ENCODE peak calls at places on chromosomes 2 and 18, in nine cellular contexts. N, Z, X, K, I, T, B, R and O are unnamed samples.

GRCh38 chr2:168345601-168346000 is 98.2 kb upstream of the STK39 start:
- DNase-seq in Z (no peak), K (no peak), N (no peak), R (no peak), I (no peak), X (no peak), B (no peak), T (no peak), O (no peak)

GRCh38 chr2:43225788-43226557 is 433 bp downstream of the ZFP36L2 start:
- DNase-seq in Z (peak; percentile 42), X (peak; percentile 64), T (peak; percentile 75), I (peak; percentile 67), K (peak; percentile 91), B (peak; percentile 68), R (peak; percentile 88), N (peak; percentile 82), O (peak; percentile 75)

GRCh38 chr2:7010376-7010775 is 93.2 kb downstream of the RNF144A start:
- DNase-seq in K (no peak), I (no peak), Z (peak; percentile 98), B (no peak), T (no peak), X (peak; percentile 93), R (no peak), N (peak; percentile 95), O (no peak)

GRCh38 chr2:126822921-126823320 is 75.8 kb upstream of the TEX51 start:
- DNase-seq in T (no peak), Z (no peak), I (no peak), X (no peak), R (no peak), B (no peak), N (no peak), K (no peak), O (no peak)

GRCh38 chr2:97713296-97714083 is at the start of gene ZAP70:
- DNase-seq in B (no peak), R (peak; percentile 57), K (peak; percentile 43), Z (no peak), X (no peak), T (no peak), N (no peak), I (peak; percentile 47), O (no peak)

GRCh38 chr2:217729426-217730058 is 273.3 kb downstream of the TNS1 start:
- DNase-seq in T (no peak), Z (peak; percentile 65), X (peak; percentile 81), I (no peak), B (no peak), N (peak; percentile 80), K (no peak), R (no peak), O (no peak)

GRCh38 chr2:179049546-179050311 is at the start of gene CCDC141:
- DNase-seq in T (peak; percentile 93), N (peak; percentile 22), K (no peak), B (no peak), R (no peak), Z (no peak), I (no peak), X (no peak), O (no peak)

GRCh38 chr2:207625014-207625755 is at the start of gene METTL21A:
- DNase-seq in K (peak; percentile 96), R (peak; percentile 93), N (peak; percentile 75), X (peak; percentile 84), Z (peak; percentile 70), I (peak; percentile 65), T (peak; percentile 90), B (peak; percentile 69), O (peak; percentile 94)

GRCh38 chr2:157182204-157182709 is 75.2 kb upstream of the GALNT5 start:
- DNase-seq in B (no peak), R (no peak), Z (peak; percentile 38), I (no peak), T (no peak), N (no peak), X (no peak), K (no peak), O (no peak)

GRCh38 chr2:85886585-85886984 is 2.2 kb downstream of the ST3GAL5 start:
- DNase-seq in I (no peak), T (no peak), N (peak; percentile 94), Z (peak; percentile 98), K (no peak), R (peak; percentile 83), B (no peak), X (peak; percentile 99), O (no peak)

GRCh38 chr2:240864475-240864874 is 4.1 kb upstream of the AGXT start:
- DNase-seq in T (no peak), R (no peak), N (no peak), B (no peak), K (peak; percentile 70), X (no peak), I (no peak), Z (no peak), O (no peak)

DNA sequence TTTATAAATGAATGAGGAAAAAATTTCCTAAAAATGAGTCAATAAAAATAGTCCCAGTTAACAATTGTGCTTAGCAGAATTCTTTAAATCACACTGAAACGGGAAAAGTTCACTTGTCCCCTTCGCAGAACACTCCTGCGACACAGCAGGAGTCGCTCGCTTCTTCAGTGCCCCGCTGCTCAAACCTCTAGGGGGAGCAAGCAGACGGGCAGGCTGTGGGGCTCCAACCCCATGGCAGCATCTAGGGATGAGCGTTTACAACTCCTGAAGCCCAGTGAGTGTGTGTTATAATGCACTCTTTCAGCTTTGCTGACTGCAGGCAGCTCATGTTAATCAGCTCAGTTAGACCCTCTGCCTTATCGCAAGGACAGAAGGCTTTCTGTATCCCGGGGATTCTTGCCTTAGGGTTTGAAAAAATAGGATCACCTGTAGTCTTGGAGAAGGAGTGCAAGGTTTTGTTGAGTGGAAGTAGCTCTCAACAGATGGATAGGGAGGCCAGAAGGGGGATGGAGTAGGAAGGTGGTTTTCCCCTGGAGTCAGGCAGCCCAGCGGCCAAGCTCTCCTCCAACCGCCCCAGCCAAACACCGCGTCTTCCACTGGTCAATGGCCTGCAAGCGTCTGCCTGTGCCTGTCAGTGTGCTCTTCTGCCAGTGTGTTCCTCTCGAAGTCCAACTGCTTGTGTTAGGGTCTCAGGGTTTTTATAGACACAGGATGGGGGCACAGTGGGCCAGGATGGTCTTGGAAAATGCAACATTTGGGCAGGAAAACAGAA is 1977.7 kb upstream of the LRRTM1 start:
- DNase-seq in T (peak; percentile 2), R (no peak), N (no peak), Z (no peak), I (peak; percentile 35), X (no peak), K (no peak), B (no peak), O (no peak)
- TF ChIP-seq CTCF in T (no peak), R (no peak), N (no peak), Z (no peak), I (no peak), X (no peak), K (peak; percentile 37), B (peak; percentile 36), O (no peak)

GRCh38 chr2:41947701-41948396 is 100.0 kb upstream of the PKDCC start:
- DNase-seq in I (no peak), X (no peak), K (no peak), N (peak; percentile 62), R (no peak), B (no peak), Z (no peak), T (peak; percentile 97), O (no peak)

GRCh38 chr2:41950440-41950960 is 97.3 kb upstream of the PKDCC start:
- DNase-seq in R (no peak), K (no peak), Z (no peak), I (no peak), B (no peak), X (no peak), N (no peak), T (no peak), O (no peak)

GRCh38 chr2:41948397-41948763 is 99.4 kb upstream of the PKDCC start:
- DNase-seq in R (no peak), B (no peak), X (no peak), I (no peak), N (no peak), T (no peak), K (no peak), Z (no peak), O (no peak)

GRCh38 chr2:41949541-41950439 is 98.0 kb upstream of the PKDCC start:
- DNase-seq in X (no peak), N (no peak), T (peak; percentile 54), R (no peak), Z (no peak), B (no peak), I (no peak), K (no peak), O (no peak)

DNA sequence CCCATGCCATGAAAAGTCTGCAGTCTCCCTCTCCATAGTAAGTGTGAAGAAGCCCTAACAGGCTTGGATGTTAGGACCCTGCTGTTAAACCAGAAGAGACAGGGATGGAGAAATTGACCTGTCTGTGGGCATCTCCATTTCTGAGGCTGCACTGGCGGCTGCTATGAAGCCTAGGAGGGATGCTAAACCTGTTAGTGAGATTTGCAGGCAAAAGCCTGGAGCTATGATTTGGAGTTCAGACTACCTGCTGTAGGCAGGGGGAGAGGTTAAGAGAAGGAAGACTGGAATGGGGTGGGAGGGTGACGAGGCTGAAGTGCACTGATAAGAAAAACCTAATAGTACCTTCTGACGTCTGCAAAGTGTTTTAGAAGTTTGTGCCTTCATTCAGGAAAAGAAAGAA is 98.7 kb upstream of the PKDCC start:
- DNase-seq in B (no peak), Z (no peak), X (no peak), K (no peak), T (no peak), N (no peak), R (no peak), I (no peak), O (no peak)
- TF ChIP-seq CTCF in B (no peak), Z (no peak), X (no peak), K (no peak), T (no peak), N (no peak), R (no peak), I (no peak), O (no peak)

GRCh38 chr18:47261902-47262301 is 10.4 kb upstream of the SKOR2 start:
- DNase-seq in K (no peak), N (no peak), B (no peak), X (no peak), Z (no peak), I (no peak), T (no peak), R (no peak), O (no peak)

GRCh38 chr18:47262397-47263196 is 11.1 kb upstream of the SKOR2 start:
- DNase-seq in Z (no peak), R (no peak), N (no peak), X (no peak), I (no peak), B (no peak), T (no peak), K (no peak), O (no peak)

GRCh38 chr18:47260138-47260923 is 8.9 kb upstream of the SKOR2 start:
- DNase-seq in R (no peak), T (peak; percentile 89), K (no peak), Z (peak; percentile 45), I (peak; percentile 90), N (peak; percentile 27), X (peak; percentile 23), B (peak; percentile 78), O (no peak)

GRCh38 chr18:47263197-47263827 is 11.9 kb upstream of the SKOR2 start:
- DNase-seq in X (peak; percentile 26), T (no peak), I (peak; percentile 63), N (no peak), K (no peak), R (no peak), B (no peak), Z (peak; percentile 38), O (no peak)

GRCh38 chr18:47260924-47261701 is 9.7 kb upstream of the SKOR2 start:
- DNase-seq in B (no peak), N (no peak), X (no peak), K (no peak), R (no peak), I (peak; percentile 53), Z (no peak), T (no peak), O (no peak)
- TF ChIP-seq CTCF in B (peak; percentile 28), N (no peak), X (no peak), K (no peak), R (no peak), I (peak; percentile 28), Z (no peak), T (no peak), O (no peak)

GRCh38 chr2:236119003-236119402 is 49.2 kb downstream of the GBX2 start:
- DNase-seq in R (no peak), I (no peak), Z (no peak), B (no peak), X (no peak), K (peak; percentile 22), N (no peak), T (no peak), O (no peak)
- TF ChIP-seq CTCF in R (no peak), I (no peak), Z (no peak), B (no peak), X (no peak), K (no peak), N (no peak), T (no peak), O (no peak)